ENCODE peak calls at places on chromosomes 2 and 18, in ten cellular contexts. One of them, this sample, is unnamed.

GRCh38 chr2:62663920-62664319 is 41.6 kb upstream of the EHBP1 start:
- DNase-seq in head of caudate nucleus: no peak
- DNase-seq in frontal cortex: no peak
- DNase-seq in NCI-H2029 treated with DMSO at 0.1 percent for 48 hours: no peak
- DNase-seq in caudate nucleus: no peak
- DNase-seq in DMS79: no peak
- DNase-seq in stimulated activated CD4-positive, alpha-beta T cell treated with anti-CD3 and anti-CD28 coated beads, TNF-alpha, amount 100 ng/mL, for 48 hours: no peak
- DNase-seq in ovary: no peak
- DNase-seq in A549: no peak
- DNase-seq in RWPE1: no peak
- DNase-seq in this sample: no peak

GRCh38 chr18:621181-621580 is 24.4 kb downstream of the CLUL1 start:
- DNase-seq in head of caudate nucleus: no peak
- DNase-seq in frontal cortex: no peak
- DNase-seq in NCI-H2029 treated with DMSO at 0.1 percent for 48 hours: no peak
- DNase-seq in caudate nucleus: no peak
- DNase-seq in DMS79: no peak
- DNase-seq in stimulated activated CD4-positive, alpha-beta T cell treated with anti-CD3 and anti-CD28 coated beads, TNF-alpha, amount 100 ng/mL, for 48 hours: no peak
- DNase-seq in ovary: no peak
- DNase-seq in A549: no peak
- DNase-seq in RWPE1: no peak
- DNase-seq in this sample: no peak

GRCh38 chr2:237471457-237472186 is 15.4 kb upstream of the MLPH start:
- DNase-seq in head of caudate nucleus: no peak
- DNase-seq in frontal cortex: no peak
- DNase-seq in NCI-H2029 treated with DMSO at 0.1 percent for 48 hours: no peak
- DNase-seq in caudate nucleus: no peak
- DNase-seq in DMS79: no peak
- DNase-seq in stimulated activated CD4-positive, alpha-beta T cell treated with anti-CD3 and anti-CD28 coated beads, TNF-alpha, amount 100 ng/mL, for 48 hours: no peak
- DNase-seq in ovary: no peak
- DNase-seq in A549: peak
- DNase-seq in RWPE1: peak
- DNase-seq in this sample: peak

GRCh38 chr2:150389487-150389886 is 98.0 kb downstream of the RND3 start:
- DNase-seq in head of caudate nucleus: no peak
- DNase-seq in frontal cortex: no peak
- DNase-seq in NCI-H2029 treated with DMSO at 0.1 percent for 48 hours: no peak
- DNase-seq in caudate nucleus: no peak
- DNase-seq in DMS79: no peak
- DNase-seq in stimulated activated CD4-positive, alpha-beta T cell treated with anti-CD3 and anti-CD28 coated beads, TNF-alpha, amount 100 ng/mL, for 48 hours: no peak
- DNase-seq in ovary: no peak
- DNase-seq in A549: no peak
- DNase-seq in RWPE1: no peak
- DNase-seq in this sample: no peak

GRCh38 chr2:20725782-20726181 is 58.8 kb downstream of the GDF7 start:
- DNase-seq in head of caudate nucleus: no peak
- DNase-seq in frontal cortex: no peak
- DNase-seq in NCI-H2029 treated with DMSO at 0.1 percent for 48 hours: no peak
- DNase-seq in caudate nucleus: no peak
- DNase-seq in DMS79: no peak
- DNase-seq in stimulated activated CD4-positive, alpha-beta T cell treated with anti-CD3 and anti-CD28 coated beads, TNF-alpha, amount 100 ng/mL, for 48 hours: no peak
- DNase-seq in ovary: no peak
- DNase-seq in A549: no peak
- DNase-seq in RWPE1: no peak
- DNase-seq in this sample: no peak

GRCh38 chr2:108447947-108448677 is 894 bp upstream of the GCC2 start:
- DNase-seq in head of caudate nucleus: no peak
- DNase-seq in frontal cortex: no peak
- DNase-seq in NCI-H2029 treated with DMSO at 0.1 percent for 48 hours: peak
- DNase-seq in caudate nucleus: no peak
- DNase-seq in DMS79: peak
- DNase-seq in stimulated activated CD4-positive, alpha-beta T cell treated with anti-CD3 and anti-CD28 coated beads, TNF-alpha, amount 100 ng/mL, for 48 hours: no peak
- DNase-seq in ovary: no peak
- DNase-seq in A549: no peak
- DNase-seq in RWPE1: no peak
- DNase-seq in this sample: no peak

GRCh38 chr18:27862056-27862682 is 314.8 kb downstream of the CDH2 start:
- DNase-seq in head of caudate nucleus: no peak
- DNase-seq in frontal cortex: no peak
- DNase-seq in NCI-H2029 treated with DMSO at 0.1 percent for 48 hours: no peak
- DNase-seq in caudate nucleus: no peak
- DNase-seq in DMS79: no peak
- DNase-seq in stimulated activated CD4-positive, alpha-beta T cell treated with anti-CD3 and anti-CD28 coated beads, TNF-alpha, amount 100 ng/mL, for 48 hours: no peak
- DNase-seq in ovary: no peak
- DNase-seq in A549: no peak
- DNase-seq in RWPE1: no peak
- DNase-seq in this sample: no peak

GRCh38 chr2:232689152-232689910 is 7.8 kb upstream of the GIGYF2 start:
- DNase-seq in head of caudate nucleus: peak
- DNase-seq in frontal cortex: no peak
- DNase-seq in NCI-H2029 treated with DMSO at 0.1 percent for 48 hours: peak
- DNase-seq in caudate nucleus: no peak
- DNase-seq in DMS79: peak
- DNase-seq in stimulated activated CD4-positive, alpha-beta T cell treated with anti-CD3 and anti-CD28 coated beads, TNF-alpha, amount 100 ng/mL, for 48 hours: no peak
- DNase-seq in ovary: peak
- DNase-seq in A549: no peak
- DNase-seq in RWPE1: no peak
- DNase-seq in this sample: no peak

GRCh38 chr2:23615216-23616020 is 230.4 kb downstream of the KLHL29 start:
- DNase-seq in head of caudate nucleus: no peak
- DNase-seq in frontal cortex: no peak
- DNase-seq in NCI-H2029 treated with DMSO at 0.1 percent for 48 hours: no peak
- DNase-seq in caudate nucleus: no peak
- DNase-seq in DMS79: no peak
- DNase-seq in stimulated activated CD4-positive, alpha-beta T cell treated with anti-CD3 and anti-CD28 coated beads, TNF-alpha, amount 100 ng/mL, for 48 hours: no peak
- DNase-seq in ovary: no peak
- DNase-seq in A549: no peak
- DNase-seq in RWPE1: no peak
- DNase-seq in this sample: no peak

GRCh38 chr2:103132536-103133217 is 370.8 kb downstream of the TMEM182 start:
- DNase-seq in head of caudate nucleus: no peak
- DNase-seq in frontal cortex: no peak
- DNase-seq in NCI-H2029 treated with DMSO at 0.1 percent for 48 hours: no peak
- DNase-seq in caudate nucleus: no peak
- DNase-seq in DMS79: no peak
- DNase-seq in stimulated activated CD4-positive, alpha-beta T cell treated with anti-CD3 and anti-CD28 coated beads, TNF-alpha, amount 100 ng/mL, for 48 hours: no peak
- DNase-seq in ovary: no peak
- DNase-seq in A549: no peak
- DNase-seq in RWPE1: no peak
- DNase-seq in this sample: no peak

GRCh38 chr2:19150726-19151125 is 207.7 kb downstream of the OSR1 start:
- DNase-seq in head of caudate nucleus: no peak
- DNase-seq in frontal cortex: no peak
- DNase-seq in NCI-H2029 treated with DMSO at 0.1 percent for 48 hours: no peak
- DNase-seq in caudate nucleus: no peak
- DNase-seq in DMS79: no peak
- DNase-seq in stimulated activated CD4-positive, alpha-beta T cell treated with anti-CD3 and anti-CD28 coated beads, TNF-alpha, amount 100 ng/mL, for 48 hours: no peak
- DNase-seq in ovary: no peak
- DNase-seq in A549: no peak
- DNase-seq in RWPE1: no peak
- DNase-seq in this sample: no peak

GRCh38 chr2:46170611-46171385 is 126.4 kb upstream of the EPAS1 start:
- DNase-seq in head of caudate nucleus: no peak
- DNase-seq in frontal cortex: no peak
- DNase-seq in NCI-H2029 treated with DMSO at 0.1 percent for 48 hours: no peak
- DNase-seq in caudate nucleus: no peak
- DNase-seq in DMS79: no peak
- DNase-seq in stimulated activated CD4-positive, alpha-beta T cell treated with anti-CD3 and anti-CD28 coated beads, TNF-alpha, amount 100 ng/mL, for 48 hours: no peak
- DNase-seq in ovary: no peak
- DNase-seq in A549: no peak
- DNase-seq in RWPE1: peak
- DNase-seq in this sample: peak

GRCh38 chr2:191302459-191303155 is 57.4 kb downstream of the MYO1B start:
- DNase-seq in head of caudate nucleus: no peak
- DNase-seq in frontal cortex: no peak
- DNase-seq in NCI-H2029 treated with DMSO at 0.1 percent for 48 hours: peak
- DNase-seq in caudate nucleus: no peak
- DNase-seq in DMS79: no peak
- DNase-seq in stimulated activated CD4-positive, alpha-beta T cell treated with anti-CD3 and anti-CD28 coated beads, TNF-alpha, amount 100 ng/mL, for 48 hours: no peak
- DNase-seq in ovary: no peak
- DNase-seq in A549: peak
- DNase-seq in RWPE1: peak
- DNase-seq in this sample: no peak

GRCh38 chr2:24873619-24874018 is 46.4 kb downstream of the ADCY3 start:
- DNase-seq in head of caudate nucleus: no peak
- DNase-seq in frontal cortex: no peak
- DNase-seq in NCI-H2029 treated with DMSO at 0.1 percent for 48 hours: no peak
- DNase-seq in caudate nucleus: no peak
- DNase-seq in DMS79: no peak
- DNase-seq in stimulated activated CD4-positive, alpha-beta T cell treated with anti-CD3 and anti-CD28 coated beads, TNF-alpha, amount 100 ng/mL, for 48 hours: no peak
- DNase-seq in ovary: no peak
- DNase-seq in A549: no peak
- DNase-seq in RWPE1: no peak
- DNase-seq in this sample: no peak

GRCh38 chr18:7958081-7958896 is 391.2 kb downstream of the PTPRM start:
- DNase-seq in head of caudate nucleus: no peak
- DNase-seq in frontal cortex: no peak
- DNase-seq in NCI-H2029 treated with DMSO at 0.1 percent for 48 hours: peak
- DNase-seq in caudate nucleus: no peak
- DNase-seq in DMS79: no peak
- DNase-seq in stimulated activated CD4-positive, alpha-beta T cell treated with anti-CD3 and anti-CD28 coated beads, TNF-alpha, amount 100 ng/mL, for 48 hours: no peak
- DNase-seq in ovary: no peak
- DNase-seq in A549: no peak
- DNase-seq in RWPE1: peak
- DNase-seq in this sample: no peak

GRCh38 chr2:9205963-9206948 is at the start of gene ASAP2:
- DNase-seq in head of caudate nucleus: peak
- DNase-seq in frontal cortex: peak
- DNase-seq in NCI-H2029 treated with DMSO at 0.1 percent for 48 hours: no peak
- DNase-seq in caudate nucleus: no peak
- DNase-seq in DMS79: no peak
- DNase-seq in stimulated activated CD4-positive, alpha-beta T cell treated with anti-CD3 and anti-CD28 coated beads, TNF-alpha, amount 100 ng/mL, for 48 hours: no peak
- DNase-seq in ovary: peak
- DNase-seq in A549: peak
- DNase-seq in RWPE1: peak
- DNase-seq in this sample: peak

GRCh38 chr2:216636570-216637450 is 3.6 kb downstream of the IGFBP2 start:
- DNase-seq in head of caudate nucleus: no peak
- DNase-seq in frontal cortex: no peak
- DNase-seq in NCI-H2029 treated with DMSO at 0.1 percent for 48 hours: no peak
- DNase-seq in caudate nucleus: no peak
- DNase-seq in DMS79: peak
- DNase-seq in stimulated activated CD4-positive, alpha-beta T cell treated with anti-CD3 and anti-CD28 coated beads, TNF-alpha, amount 100 ng/mL, for 48 hours: no peak
- DNase-seq in ovary: peak
- DNase-seq in A549: peak
- DNase-seq in RWPE1: peak
- DNase-seq in this sample: peak

GRCh38 chr18:13710460-13710859 is 15.9 kb downstream of the FAM210A start:
- DNase-seq in head of caudate nucleus: no peak
- DNase-seq in frontal cortex: no peak
- DNase-seq in NCI-H2029 treated with DMSO at 0.1 percent for 48 hours: no peak
- DNase-seq in caudate nucleus: no peak
- DNase-seq in DMS79: no peak
- DNase-seq in stimulated activated CD4-positive, alpha-beta T cell treated with anti-CD3 and anti-CD28 coated beads, TNF-alpha, amount 100 ng/mL, for 48 hours: no peak
- DNase-seq in ovary: no peak
- DNase-seq in A549: peak
- DNase-seq in RWPE1: peak
- DNase-seq in this sample: no peak

GRCh38 chr2:128732976-128733431 is 414.3 kb upstream of the HS6ST1 start:
- DNase-seq in head of caudate nucleus: no peak
- DNase-seq in frontal cortex: no peak
- DNase-seq in NCI-H2029 treated with DMSO at 0.1 percent for 48 hours: no peak
- DNase-seq in caudate nucleus: no peak
- DNase-seq in DMS79: no peak
- DNase-seq in stimulated activated CD4-positive, alpha-beta T cell treated with anti-CD3 and anti-CD28 coated beads, TNF-alpha, amount 100 ng/mL, for 48 hours: no peak
- DNase-seq in ovary: no peak
- DNase-seq in A549: no peak
- DNase-seq in RWPE1: peak
- DNase-seq in this sample: no peak